ENCODE peak calls at places on chromosomes 13 and 19, in eight cellular contexts. A is BE2C, V is tibial nerve, E is endodermal cell, M is fibroblast of the aortic adventitia, Q is mucosa of descending colon, C is endothelial cell, J is H9. K is an unnamed sample.

GRCh38 chr19:39679056-39679790 is 23.5 kb downstream of the LGALS16 start:
- DNase-seq in C (no peak), Q (no peak), V (no peak), A (no peak), J (no peak), M (peak), E (no peak), K (no peak)

GRCh38 chr13:23477096-23477495 is 43.6 kb upstream of the SACS start:
- DNase-seq in V (no peak), J (no peak), Q (no peak), E (no peak), M (no peak), C (no peak), A (no peak), K (no peak)

GRCh38 chr19:35773020-35773809 is 2.1 kb upstream of the ARHGAP33 start:
- DNase-seq in C (no peak), Q (no peak), E (no peak), J (no peak), A (no peak), V (no peak), M (peak), K (no peak)

GRCh38 chr13:109577191-109577700 is 209.1 kb downstream of the IRS2 start:
- DNase-seq in A (no peak), C (no peak), Q (no peak), E (no peak), V (no peak), J (no peak), M (no peak), K (no peak)

GRCh38 chr19:5615756-5616327 is 6.7 kb downstream of the SAFB2 start:
- DNase-seq in A (no peak), V (no peak), E (no peak), J (no peak), Q (no peak), M (no peak), C (no peak), K (no peak)

GRCh38 chr19:38932425-38933179 is 1.9 kb downstream of the MRPS12 start:
- DNase-seq in Q (peak), C (no peak), E (peak), M (peak), A (peak), V (no peak), J (peak), K (no peak)

GRCh38 chr19:40685563-40685962 is 4.9 kb downstream of the NUMBL start:
- DNase-seq in C (no peak), V (no peak), J (no peak), Q (no peak), E (no peak), M (peak), A (no peak), K (no peak)

GRCh38 chr19:28727133-28727834 is 485.7 kb downstream of the UQCRFS1 start:
- DNase-seq in M (peak), Q (no peak), V (no peak), J (peak), C (peak), A (no peak), E (peak), K (peak)

GRCh38 chr13:93847162-93847561 is 620.6 kb downstream of the GPC6 start:
- DNase-seq in M (peak), J (no peak), V (no peak), E (no peak), C (no peak), A (no peak), Q (no peak), K (no peak)

GRCh38 chr13:31540316-31540715 is 199.0 kb upstream of the RXFP2 start:
- DNase-seq in J (no peak), Q (no peak), E (no peak), C (no peak), M (no peak), A (no peak), V (no peak), K (no peak)

GRCh38 chr13:67299731-67300130 is 69.6 kb upstream of the PCDH9 start:
- DNase-seq in J (no peak), Q (no peak), C (no peak), M (peak), A (no peak), E (no peak), V (no peak), K (no peak)

GRCh38 chr13:24076124-24076523 is 84.4 kb upstream of the SPATA13 start:
- DNase-seq in E (no peak), M (no peak), C (no peak), A (no peak), J (no peak), V (no peak), Q (no peak), K (no peak)

GRCh38 chr13:41199526-41199925 is 5.2 kb upstream of the KBTBD7 start:
- DNase-seq in J (no peak), A (no peak), Q (no peak), E (no peak), M (no peak), V (no peak), C (no peak), K (no peak)

GRCh38 chr19:17555929-17556813 is 722 bp downstream of the COLGALT1 start:
- DNase-seq in E (peak), C (peak), J (peak), A (peak), Q (peak), V (no peak), M (peak), K (no peak)

GRCh38 chr13:39362652-39363390 is 240.2 kb downstream of the LHFPL6 start:
- DNase-seq in J (no peak), E (no peak), M (no peak), A (no peak), V (no peak), Q (no peak), C (no peak), K (no peak)

GRCh38 chr13:98254541-98254940 is 77.5 kb upstream of the RNF113B start:
- DNase-seq in M (peak), A (no peak), V (no peak), Q (no peak), J (no peak), C (no peak), E (peak), K (no peak)

GRCh38 chr13:41224113-41225110 is 30.0 kb upstream of the KBTBD7 start:
- DNase-seq in E (no peak), Q (no peak), A (no peak), V (no peak), C (no peak), J (no peak), M (peak), K (no peak)

GRCh38 chr19:19064098-19064722 is 416 bp downstream of the SLC25A42 start:
- DNase-seq in M (no peak), A (no peak), C (peak), V (no peak), Q (no peak), J (no peak), E (no peak), K (peak)
- TF ChIP-seq CTCF in M (peak), A (peak), C (peak), V (no peak), Q (no peak), J (peak), E (peak), K (peak)

GRCh38 chr13:44918323-44919102 is 70.8 kb downstream of the NUFIP1 start:
- DNase-seq in A (peak), M (peak), V (peak), C (peak), Q (peak), J (peak), E (peak), K (no peak)

GRCh38 chr13:44920013-44920412 is 69.3 kb downstream of the NUFIP1 start:
- DNase-seq in M (no peak), J (no peak), E (no peak), Q (no peak), A (no peak), C (no peak), V (no peak), K (no peak)

GRCh38 chr13:44915962-44916361 is 73.3 kb downstream of the NUFIP1 start:
- DNase-seq in E (no peak), C (no peak), Q (no peak), M (no peak), J (no peak), A (no peak), V (no peak), K (no peak)

GRCh38 chr13:44919103-44919804 is 70.0 kb downstream of the NUFIP1 start:
- DNase-seq in V (no peak), Q (no peak), E (no peak), J (no peak), C (no peak), A (no peak), M (no peak), K (no peak)

GRCh38 chr13:44917589-44918322 is 71.5 kb downstream of the NUFIP1 start:
- DNase-seq in M (peak), V (peak), A (peak), Q (peak), C (peak), E (peak), J (peak), K (peak)
- TF ChIP-seq CTCF in M (peak), V (peak), A (peak), Q (no peak), C (peak), E (peak), J (peak), K (no peak)

GRCh38 chr13:51297556-51297955 is 41.9 kb upstream of the SERPINE3 start:
- DNase-seq in Q (no peak), E (peak), J (no peak), M (no peak), C (no peak), V (no peak), A (no peak), K (no peak)
- TF ChIP-seq CTCF in Q (no peak), E (peak), J (peak), M (no peak), C (no peak), V (no peak), A (no peak), K (no peak)

DNA sequence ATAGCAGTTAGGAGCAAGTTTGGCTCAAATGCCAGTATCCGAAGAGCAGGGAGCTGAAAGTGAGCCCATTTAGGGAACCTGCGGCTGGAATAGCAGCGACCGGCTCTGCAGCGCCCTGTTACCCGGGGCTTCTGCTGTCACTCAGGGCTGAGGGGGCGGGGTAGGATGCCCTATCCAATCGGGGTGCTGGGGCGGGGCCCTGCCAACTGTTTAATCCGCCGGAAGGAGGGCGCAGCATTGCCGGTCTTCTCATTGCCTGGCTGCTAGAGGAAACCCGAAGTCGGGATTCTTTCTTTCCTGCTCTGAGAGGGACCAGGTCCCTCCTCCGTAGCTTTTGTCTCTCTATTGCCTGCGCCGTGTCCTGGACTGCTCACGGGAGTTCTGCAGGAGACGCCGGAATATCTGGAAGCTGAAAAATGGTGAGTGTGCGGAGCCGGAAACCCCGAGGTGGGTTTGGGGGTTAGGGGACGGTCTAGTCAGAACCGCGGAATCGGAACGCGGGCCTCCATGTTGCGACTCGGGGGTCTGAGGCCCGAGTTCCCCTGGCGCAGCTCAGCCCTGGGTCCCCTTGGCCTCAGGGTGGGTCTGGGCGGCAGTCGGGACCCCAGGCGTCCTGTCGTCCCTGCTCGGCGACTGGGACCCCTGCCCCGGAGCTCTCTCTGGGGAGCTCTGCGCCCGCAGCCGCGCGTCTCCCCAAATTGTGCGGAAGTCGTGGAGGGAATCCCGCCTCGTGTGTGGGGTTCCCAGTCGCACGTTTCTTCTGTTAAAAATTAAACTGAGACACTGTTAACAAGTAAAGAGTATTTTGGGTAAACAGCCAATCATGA is 22.8 kb downstream of the ZNF763 start:
- DNase-seq in E (peak), V (peak), A (peak), J (peak), M (peak), C (no peak), Q (peak), K (peak)
- TF ChIP-seq CTCF in E (no peak), V (no peak), A (no peak), J (no peak), M (no peak), C (no peak), Q (no peak), K (no peak)

GRCh38 chr13:106238690-106239089 is 296.8 kb downstream of the EFNB2 start:
- DNase-seq in E (no peak), A (peak), M (no peak), V (no peak), C (no peak), Q (no peak), J (no peak), K (no peak)
- TF ChIP-seq CTCF in E (peak), A (peak), M (no peak), V (no peak), C (no peak), Q (no peak), J (no peak), K (no peak)

GRCh38 chr13:37138169-37138568 is 32.7 kb upstream of the CSNK1A1L start:
- DNase-seq in Q (no peak), V (no peak), C (no peak), E (peak), A (no peak), J (peak), M (no peak), K (no peak)
- TF ChIP-seq CTCF in Q (no peak), V (no peak), C (no peak), E (peak), A (peak), J (peak), M (peak), K (peak)

DNA sequence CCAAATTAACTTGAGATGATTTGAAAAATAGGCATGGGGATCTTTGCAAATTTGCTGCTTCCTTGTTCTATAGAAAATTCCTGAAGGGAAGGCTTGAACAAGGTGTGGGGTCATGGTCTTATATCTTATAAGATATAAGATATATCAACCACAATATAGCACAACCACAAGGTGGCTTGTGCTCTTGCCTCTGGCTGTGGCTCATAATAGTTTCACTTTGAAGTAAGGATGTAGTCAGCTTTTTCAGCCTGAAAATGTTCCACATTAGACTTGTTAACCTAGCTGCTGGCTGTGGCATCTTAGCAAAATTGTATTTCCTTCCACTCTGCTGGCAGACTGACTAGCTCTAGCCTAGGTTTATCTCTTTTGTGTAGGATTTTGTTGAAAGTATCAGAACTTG is 169.7 kb downstream of the KLF5 start:
- DNase-seq in J (no peak), A (no peak), M (peak), V (no peak), E (no peak), C (no peak), Q (no peak), K (no peak)
- TF ChIP-seq CTCF in J (no peak), A (peak), M (peak), V (no peak), E (peak), C (no peak), Q (no peak), K (no peak)

DNA sequence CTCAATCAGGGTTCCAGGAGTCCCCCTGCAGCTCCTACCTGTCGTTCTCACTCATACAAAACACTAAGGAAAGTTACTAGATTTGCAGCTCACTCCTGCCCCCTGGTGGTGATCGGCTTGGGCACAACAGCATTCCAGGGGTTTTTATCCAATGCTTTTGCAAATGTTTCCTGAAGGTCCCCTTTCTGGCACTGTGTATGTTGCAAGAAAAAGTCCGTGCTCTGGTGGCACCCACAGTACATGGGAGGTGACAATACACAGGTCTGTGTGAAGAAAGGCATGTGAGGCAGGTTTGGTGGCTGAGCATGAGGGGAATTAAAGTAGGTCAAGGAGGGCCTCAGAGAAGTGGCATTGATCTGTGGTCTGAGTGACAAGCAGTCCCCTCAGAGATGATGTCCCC is 8.6 kb upstream of the TYK2 start:
- DNase-seq in Q (peak), J (peak), C (peak), A (peak), M (peak), V (peak), E (peak), K (no peak)
- TF ChIP-seq CTCF in Q (peak), J (peak), C (peak), A (peak), M (peak), V (peak), E (peak), K (peak)

GRCh38 chr13:49560270-49561063 is 24.9 kb downstream of the RCBTB1 start:
- DNase-seq in J (no peak), V (no peak), C (no peak), M (peak), E (peak), A (no peak), Q (no peak), K (peak)
- TF ChIP-seq CTCF in J (peak), V (no peak), C (no peak), M (no peak), E (peak), A (peak), Q (no peak), K (no peak)